ENCODE peak calls at places on chromosomes 3 and 15, in five cellular contexts. G is hepatocyte; Q is stimulated activated CD4-positive, alpha-beta T cell treated with anti-CD3 and anti-CD28 coated beads, Interleukin-15, amount 100 ng/mL, for 1 hour; N is stimulated activated naive CD8-positive, alpha-beta T cell treated with anti-CD3 and anti-CD28 coated beads, Interleukin-15, Interleukin-2, amounts not matched to agents 100 U/mL and 50 U/mL, for 24 hours; T is GM12865. X is an unnamed sample.

GRCh38 chr15:78069630-78070029 is 7.9 kb downstream of the TBC1D2B start:
- DNase-seq in T (peak; percentile 42), N (no peak), Q (no peak), G (no peak), X (no peak)

GRCh38 chr3:30914696-30915095 is 20.2 kb upstream of the GADL1 start:
- DNase-seq in Q (no peak), T (no peak), G (no peak), N (no peak), X (no peak)

GRCh38 chr3:79012946-79013362 is 754.8 kb downstream of the ROBO1 start:
- DNase-seq in N (no peak), G (no peak), T (no peak), Q (no peak), X (no peak)

GRCh38 chr3:150743508-150743907 is 19.5 kb downstream of the SIAH2 start:
- DNase-seq in T (no peak), Q (no peak), G (no peak), N (no peak), X (no peak)

GRCh38 chr15:90327313-90327712 is 24.8 kb upstream of the ZNF774 start:
- DNase-seq in Q (no peak), G (no peak), N (no peak), T (no peak), X (no peak)

GRCh38 chr15:63236272-63236671 is 41.1 kb upstream of the APH1B start:
- DNase-seq in N (no peak), T (no peak), G (no peak), Q (no peak), X (no peak)

GRCh38 chr3:60917136-60917535 is 334.1 kb downstream of the FHIT start:
- DNase-seq in Q (no peak), N (no peak), G (no peak), T (no peak), X (no peak)

GRCh38 chr3:193573403-193573802 is 18.7 kb upstream of the ATP13A4 start:
- DNase-seq in T (no peak), Q (no peak), G (no peak), N (no peak), X (no peak)

GRCh38 chr3:65793495-65794200 is 245.1 kb downstream of the MAGI1 start:
- DNase-seq in T (no peak), G (peak; percentile 53), Q (no peak), N (no peak), X (no peak)